ENCODE peak calls at places on chromosomes 16 and 17, in ten cellular contexts. P is heart right ventricle; A is thoracic aorta; Y is astrocyte; Z is SK-N-SH; L is heart left ventricle; F is CD8-positive, alpha-beta T cell; T is body of pancreas; M is endodermal cell; U is cardiac muscle cell. Q is an unnamed sample. For H3K27me3, the result is how much of the 10 kb centered on the place peaks cover.

GRCh38 chr17:1829189-1829578 is 518 bp downstream of the SMYD4 start:
- DNase-seq in F (no peak), L (peak), Y (no peak), A (no peak), U (peak), T (peak), P (no peak), M (no peak), Z (no peak), Q (no peak)

GRCh38 chr17:81176656-81177055 is 10.6 kb upstream of the AATK start:
- DNase-seq in M (no peak), T (no peak), Z (no peak), F (no peak), U (no peak), P (no peak), L (no peak), Y (no peak), A (no peak), Q (no peak)

GRCh38 chr17:42774066-42774750 is 959 bp downstream of the VPS25 start:
- DNase-seq in U (no peak), L (no peak), M (no peak), F (no peak), Y (peak), P (no peak), T (no peak), Z (no peak), A (no peak), Q (no peak)

GRCh38 chr17:50345443-50346312 is at the start of gene XYLT2:
- DNase-seq in A (peak), M (peak), P (peak), T (peak), F (peak), L (peak), U (peak), Z (peak), Y (peak), Q (peak)

GRCh38 chr17:43940630-43941029 is 1.6 kb downstream of the PPY start:
- DNase-seq in F (no peak), Z (peak), A (no peak), M (peak), Y (no peak), U (peak), P (no peak), L (no peak), T (no peak), Q (no peak)

GRCh38 chr17:79171152-79171551 is 96.5 kb downstream of the ENGASE start:
- DNase-seq in A (no peak), T (no peak), Y (no peak), Z (peak), M (no peak), U (no peak), P (no peak), L (no peak), F (no peak), Q (no peak)

GRCh38 chr16:89925596-89926079 is 2.5 kb downstream of the TUBB3 start:
- DNase-seq in M (no peak), U (no peak), T (no peak), P (no peak), L (no peak), F (no peak), Y (no peak), Z (peak), A (no peak), Q (no peak)

GRCh38 chr17:60134396-60135159 is 15.2 kb upstream of the CA4 start:
- DNase-seq in T (no peak), F (no peak), U (peak), A (no peak), M (peak), Y (peak), Z (peak), P (no peak), L (peak), Q (no peak)

GRCh38 chr16:15552507-15552906 is 90.4 kb downstream of the MARF1 start:
- DNase-seq in M (no peak), U (no peak), P (no peak), T (no peak), Y (no peak), F (no peak), Z (no peak), L (no peak), A (no peak), Q (no peak)

GRCh38 chr17:2337152-2337810 is at the start of gene SGSM2:
- DNase-seq in F (peak), L (peak), M (peak), Y (peak), P (peak), U (peak), A (no peak), Z (peak), T (peak), Q (peak)

GRCh38 chr17:64614266-64615011 is 47.7 kb downstream of the SMURF2 start:
- DNase-seq in Y (peak), U (no peak), T (no peak), A (no peak), L (no peak), P (no peak), F (no peak), M (no peak), Z (no peak), Q (no peak)

GRCh38 chr17:66426397-66427033 is 124.1 kb downstream of the PRKCA start:
- DNase-seq in T (peak), Z (no peak), L (no peak), F (peak), P (no peak), A (no peak), M (peak), Y (no peak), U (peak), Q (no peak)

DNA sequence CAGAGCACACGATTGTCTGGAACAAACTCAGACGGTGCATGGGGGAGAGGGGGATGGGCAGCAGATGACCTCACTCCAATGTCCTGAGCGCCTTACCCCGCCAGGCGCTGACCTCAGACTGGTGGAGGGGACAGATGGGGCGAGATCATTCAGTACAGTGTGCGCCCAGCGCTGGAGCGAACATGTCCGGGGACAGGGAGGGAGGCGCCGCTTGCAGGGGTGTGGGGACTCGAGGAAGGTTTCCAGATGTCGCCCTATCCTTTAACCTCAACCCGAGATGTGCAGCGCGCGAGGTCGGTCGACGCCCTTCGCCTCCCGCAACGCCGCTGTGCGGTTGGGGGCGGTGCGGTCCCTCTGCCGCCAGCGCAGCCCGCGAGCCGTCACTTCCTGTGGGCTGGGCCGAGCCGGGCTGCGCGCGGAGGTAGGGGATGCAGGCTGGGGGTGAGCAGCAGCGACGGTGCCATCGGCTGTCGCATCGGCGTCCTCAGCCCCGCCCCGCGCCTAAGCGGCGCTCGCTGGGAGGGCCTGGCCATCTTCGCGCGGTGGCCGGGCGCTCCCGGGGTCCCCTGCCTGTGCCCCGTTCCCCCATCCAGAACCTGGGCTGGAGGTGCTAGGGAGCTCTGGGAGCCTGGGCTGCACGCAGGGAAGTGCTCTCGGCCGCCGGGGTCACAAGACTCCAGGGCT is 5.3 kb upstream of the CDR2L start:
- DNase-seq in T (peak), P (peak), F (peak), Y (no peak), U (peak), M (peak), Z (peak), A (peak), L (peak), Q (peak)
- TF ChIP-seq CTCF in T (peak), P (peak), F (no peak), Y (no peak), U (no peak), M (no peak), Z (peak), A (peak), L (peak), Q (no peak)

GRCh38 chr16:87040169-87041117 is 276.7 kb downstream of the C16orf95 start:
- DNase-seq in P (no peak), M (peak), T (no peak), L (no peak), A (no peak), Z (no peak), Y (no peak), U (no peak), F (no peak), Q (no peak)

GRCh38 chr16:87034317-87034716 is 282.9 kb downstream of the C16orf95 start:
- DNase-seq in U (no peak), T (no peak), Z (no peak), F (no peak), L (no peak), M (no peak), Y (no peak), A (no peak), P (no peak), Q (no peak)

GRCh38 chr16:87033541-87034300 is 283.5 kb downstream of the C16orf95 start:
- DNase-seq in M (no peak), U (peak), L (peak), T (no peak), F (no peak), Z (no peak), A (no peak), Y (peak), P (no peak), Q (no peak)

GRCh38 chr16:87035053-87035452 is 282.1 kb downstream of the C16orf95 start:
- DNase-seq in T (no peak), L (no peak), F (no peak), P (no peak), Y (no peak), A (no peak), Z (no peak), U (no peak), M (no peak), Q (no peak)

DNA sequence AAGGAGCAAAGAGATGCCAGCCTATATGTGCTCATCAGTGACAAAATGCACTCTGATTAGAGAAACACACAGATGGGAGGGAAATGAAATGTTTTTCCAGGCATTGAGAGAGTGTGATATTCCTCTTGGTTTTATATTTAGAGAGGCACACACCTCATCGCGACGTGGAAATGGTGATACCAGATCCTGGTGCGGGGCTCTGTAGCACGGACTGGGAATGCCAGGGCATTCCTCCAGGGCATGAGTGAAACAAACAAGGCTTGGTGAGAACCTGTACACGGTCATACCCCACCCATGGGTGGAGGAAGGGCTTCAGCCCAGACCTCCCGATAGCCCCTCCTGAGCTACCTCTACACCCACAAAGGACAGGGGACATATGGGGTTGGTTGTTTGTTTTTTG is 280.2 kb downstream of the C16orf95 start:
- DNase-seq in M (no peak), L (no peak), U (no peak), Y (no peak), A (no peak), T (no peak), Z (no peak), F (no peak), P (no peak), Q (no peak)
- H3K4me3 ChIP-seq in M (no peak), L (no peak), U (no peak), Y (no peak), A (no peak), T (no peak), Z (no peak), F (no peak), P (no peak), Q (no peak)

DNA sequence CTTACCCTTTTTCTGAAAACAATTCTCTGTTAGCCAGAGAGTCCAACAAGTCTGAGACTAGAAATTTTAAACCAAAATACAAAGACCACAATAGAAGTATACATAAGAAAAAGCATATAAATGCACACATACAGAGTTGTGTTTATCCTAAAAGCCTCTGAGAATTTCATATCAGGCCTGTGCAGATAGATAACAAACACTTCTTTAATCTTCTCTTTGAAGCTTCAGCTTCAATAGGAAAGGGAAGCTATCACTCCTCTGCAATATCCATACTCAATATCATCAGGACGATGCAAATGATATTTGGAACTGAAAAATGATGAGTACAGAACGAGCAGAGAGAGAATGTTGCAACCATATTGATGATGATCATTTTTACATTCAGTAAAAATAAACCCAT is 61.7 kb downstream of the SKAP1 start:
- DNase-seq in F (no peak), Z (no peak), Y (no peak), U (no peak), P (no peak), A (no peak), L (no peak), T (no peak), M (no peak), Q (no peak)
- H3K27me3 ChIP-seq in F (under half), Z (half or more), Y (under half), U (half or more), P (under half), A (under half), L (under half), T (under half), M (under half), Q (under half)

GRCh38 chr17:68435876-68436842 is 21.1 kb downstream of the WIPI1 start:
- DNase-seq in F (peak), Z (peak), A (no peak), Y (peak), L (peak), P (peak), T (peak), M (peak), U (peak), Q (peak)
- TF ChIP-seq CTCF in F (peak), Z (peak), A (peak), Y (peak), L (peak), P (peak), T (peak), M (peak), U (peak), Q (peak)

GRCh38 chr16:26550111-26550610 is 516.6 kb upstream of the C16orf82 start:
- DNase-seq in A (no peak), P (no peak), T (no peak), F (no peak), M (no peak), Z (no peak), U (no peak), L (no peak), Y (no peak), Q (no peak)

GRCh38 chr16:26542198-26542597 is 524.5 kb upstream of the C16orf82 start:
- DNase-seq in M (no peak), P (no peak), F (no peak), L (no peak), Z (no peak), T (no peak), U (no peak), Y (no peak), A (no peak), Q (no peak)

GRCh38 chr16:26546573-26546972 is 520.2 kb upstream of the C16orf82 start:
- DNase-seq in P (no peak), Y (no peak), A (no peak), F (no peak), M (no peak), U (no peak), T (no peak), Z (no peak), L (no peak), Q (no peak)

GRCh38 chr16:26547681-26548080 is 519.0 kb upstream of the C16orf82 start:
- DNase-seq in P (no peak), U (no peak), T (no peak), M (no peak), Z (no peak), A (no peak), Y (no peak), L (no peak), F (no peak), Q (no peak)
- H3K4me3 ChIP-seq in P (no peak), U (no peak), T (no peak), M (no peak), Z (no peak), A (no peak), Y (no peak), L (no peak), F (no peak), Q (no peak)

GRCh38 chr17:41527076-41528023 is 758 bp downstream of the KRT19 start:
- DNase-seq in F (no peak), L (no peak), Z (no peak), P (no peak), U (peak), M (peak), T (peak), Y (no peak), A (no peak), Q (peak)
- H3K27me3 ChIP-seq in F (under half), L (under half), Z (under half), P (under half), U (under half), M (under half), T (under half), Y (under half), A (under half), Q (under half)

DNA sequence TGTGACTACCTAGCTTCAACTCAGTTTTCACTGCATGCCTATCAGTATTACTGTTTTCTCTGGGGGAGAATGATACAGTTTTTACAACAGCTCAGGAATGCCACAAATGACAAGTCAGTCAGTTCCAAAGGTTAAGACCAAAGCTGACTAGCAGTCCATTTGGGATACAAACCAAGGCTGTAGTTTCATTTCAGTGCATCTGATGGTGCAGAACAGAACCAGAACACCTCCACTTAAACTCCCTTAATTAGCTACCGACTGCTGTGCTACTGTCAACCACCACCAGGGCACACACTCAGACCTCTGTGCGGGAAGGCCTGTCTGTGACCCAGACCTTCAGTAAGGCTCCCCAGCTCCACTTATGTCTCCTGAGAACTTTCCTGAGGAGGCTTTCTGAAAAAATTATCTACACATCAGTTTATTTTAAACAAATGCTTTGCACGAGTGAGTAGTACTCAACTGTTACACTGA is 20.4 kb downstream of the NFE2L1 start:
- DNase-seq in A (no peak), L (no peak), Z (no peak), M (peak), T (no peak), F (no peak), U (no peak), Y (peak), P (no peak), Q (no peak)
- TF ChIP-seq CTCF in A (no peak), L (peak), Z (peak), M (peak), T (no peak), F (no peak), U (peak), Y (peak), P (peak), Q (no peak)

DNA sequence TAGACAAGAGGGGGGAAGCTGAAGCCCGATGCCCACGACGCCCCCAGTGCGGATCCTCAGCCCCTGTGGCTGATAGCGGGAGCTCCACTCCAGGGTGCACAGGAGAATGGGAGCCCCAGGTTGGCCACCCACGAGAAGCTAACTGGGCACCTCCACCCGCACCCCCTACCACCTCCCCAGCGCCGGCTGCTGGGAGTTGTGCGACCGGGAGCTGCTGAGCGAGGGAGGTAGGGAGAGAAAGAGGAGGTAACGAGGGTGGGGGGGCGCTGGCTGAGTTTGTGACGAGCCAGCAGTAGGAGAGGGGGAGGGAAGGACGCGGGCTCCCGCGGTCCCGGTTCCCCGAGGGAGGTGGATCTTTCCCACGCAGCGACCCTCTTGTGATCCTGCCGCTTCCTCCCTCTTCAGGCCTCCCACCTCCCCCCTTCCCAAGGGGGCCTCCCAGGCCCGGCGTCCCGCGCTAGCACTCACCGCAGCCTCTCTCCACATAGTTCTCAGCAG is at the start of gene GRIN2A:
- DNase-seq in P (no peak), L (no peak), U (no peak), A (no peak), Z (peak), T (no peak), Y (no peak), F (no peak), M (no peak), Q (no peak)
- H3K4me3 ChIP-seq in P (peak), L (peak), U (peak), A (peak), Z (no peak), T (no peak), Y (peak), F (no peak), M (peak), Q (no peak)

DNA sequence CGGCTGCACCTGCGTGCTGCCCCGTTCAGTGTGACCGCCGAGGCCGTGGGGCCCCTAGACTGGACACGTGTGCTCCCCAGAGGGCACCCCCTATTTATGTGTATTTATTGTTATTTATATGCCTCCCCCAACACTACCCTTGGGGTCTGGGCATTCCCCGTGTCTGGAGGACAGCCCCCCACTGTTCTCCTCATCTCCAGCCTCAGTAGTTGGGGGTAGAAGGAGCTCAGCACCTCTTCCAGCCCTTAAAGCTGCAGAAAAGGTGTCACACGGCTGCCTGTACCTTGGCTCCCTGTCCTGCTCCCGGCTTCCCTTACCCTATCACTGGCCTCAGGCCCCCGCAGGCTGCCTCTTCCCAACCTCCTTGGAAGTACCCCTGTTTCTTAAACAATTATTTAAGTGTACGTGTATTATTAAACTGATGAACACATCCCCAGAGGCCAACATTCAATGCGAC is 1.7 kb downstream of the IL17C start:
- DNase-seq in U (no peak), P (no peak), Z (no peak), T (no peak), A (no peak), F (no peak), M (no peak), L (no peak), Y (no peak), Q (no peak)
- H3K27me3 ChIP-seq in U (under half), P (under half), Z (under half), T (under half), A (under half), F (under half), M (under half), L (under half), Y (under half), Q (under half)

Q was measured in lung.